ENCODE peak calls at places on chromosomes 16 and 17, in ten cellular contexts. X is small intestine; J is SK-N-SH; E is kidney glomerular epithelial cell; A is EL; U is right lobe of liver; L is Panc1; D is activated CD4-positive, alpha-beta T cell treated with anti-CD3 and anti-CD28 coated beads, Interleukin-2, amount 10 ng/mL, durations not matched to agents 7 days and 5 days; B is HTR-8/SVneo; T is Daoy. N is an unnamed sample.

GRCh38 chr17:28492352-28493310 is 13.5 kb upstream of the FOXN1 start:
- DNase-seq in X (no peak), J (no peak), E (no peak), A (no peak), U (no peak), L (no peak), D (no peak), B (no peak), T (no peak), N (no peak)

GRCh38 chr16:54128629-54129230 is 157.9 kb downstream of the IRX3 start:
- DNase-seq in X (no peak), J (no peak), E (no peak), A (no peak), U (no peak), L (no peak), D (no peak), B (no peak), T (no peak), N (no peak)

GRCh38 chr16:31451681-31452351 is 7.5 kb upstream of the ARMC5 start:
- DNase-seq in X (peak), J (peak), E (peak), A (peak), U (no peak), L (no peak), D (no peak), B (peak), T (peak), N (no peak)

GRCh38 chr17:76237859-76238313 is 2.4 kb downstream of the RNF157 start:
- DNase-seq in X (peak), J (no peak), E (no peak), A (no peak), U (no peak), L (no peak), D (no peak), B (no peak), T (peak), N (no peak)

GRCh38 chr17:49575524-49576120 is at the start of gene NXPH3:
- DNase-seq in X (peak), J (peak), E (no peak), A (peak), U (peak), L (no peak), D (peak), B (peak), T (peak), N (no peak)

GRCh38 chr17:81685108-81685507 is 1.3 kb downstream of the HGS start:
- DNase-seq in X (no peak), J (peak), E (peak), A (peak), U (no peak), L (no peak), D (no peak), B (no peak), T (peak), N (no peak)

GRCh38 chr17:70804161-70804560 is 634.8 kb downstream of the KCNJ2 start:
- DNase-seq in X (no peak), J (no peak), E (no peak), A (peak), U (no peak), L (no peak), D (no peak), B (no peak), T (no peak), N (no peak)

GRCh38 chr16:55443434-55443833 is 35.6 kb upstream of the MMP2 start:
- DNase-seq in X (no peak), J (no peak), E (no peak), A (no peak), U (no peak), L (no peak), D (no peak), B (no peak), T (no peak), N (no peak)

GRCh38 chr17:54372071-54372720 is 528.5 kb upstream of the TOM1L1 start:
- DNase-seq in X (no peak), J (no peak), E (no peak), A (no peak), U (no peak), L (no peak), D (no peak), B (no peak), T (no peak), N (no peak)

GRCh38 chr17:35117984-35118383 is 1.7 kb downstream of the RAD51D start:
- DNase-seq in X (peak), J (no peak), E (peak), A (peak), U (no peak), L (no peak), D (peak), B (no peak), T (peak), N (no peak)

GRCh38 chr17:39861235-39861634 is 2.9 kb downstream of the IKZF3 start:
- DNase-seq in X (no peak), J (no peak), E (no peak), A (no peak), U (no peak), L (no peak), D (no peak), B (no peak), T (no peak), N (no peak)

GRCh38 chr16:73226675-73227074 is 178.7 kb upstream of the ZFHX3 start:
- DNase-seq in X (no peak), J (no peak), E (no peak), A (no peak), U (no peak), L (no peak), D (no peak), B (no peak), T (no peak), N (no peak)

GRCh38 chr16:11078812-11079459 is 134.6 kb downstream of the CLEC16A start:
- DNase-seq in X (peak), J (peak), E (peak), A (peak), U (no peak), L (no peak), D (no peak), B (no peak), T (peak), N (no peak)

GRCh38 chr16:53022374-53022773 is 30.3 kb downstream of the CHD9NB start:
- DNase-seq in X (peak), J (peak), E (peak), A (peak), U (no peak), L (peak), D (peak), B (peak), T (peak), N (peak)

GRCh38 chr16:14545346-14545884 is 84.6 kb downstream of the PARN start:
- DNase-seq in X (no peak), J (no peak), E (peak), A (peak), U (peak), L (no peak), D (no peak), B (no peak), T (no peak), N (no peak)

GRCh38 chr17:59830007-59830630 is 62.6 kb downstream of the TUBD1 start:
- DNase-seq in X (no peak), J (no peak), E (peak), A (peak), U (no peak), L (no peak), D (no peak), B (no peak), T (peak), N (no peak)

GRCh38 chr17:28773736-28774135 is 29.9 kb downstream of the TRAF4 start:
- DNase-seq in X (no peak), J (no peak), E (no peak), A (no peak), U (no peak), L (no peak), D (no peak), B (no peak), T (no peak), N (no peak)

GRCh38 chr17:80774146-80774545 is 217.5 kb upstream of the CHMP6 start:
- DNase-seq in X (no peak), J (no peak), E (no peak), A (no peak), U (no peak), L (no peak), D (no peak), B (no peak), T (no peak), N (no peak)

GRCh38 chr17:66949501-66949900 is 15.0 kb upstream of the CACNG4 start:
- DNase-seq in X (no peak), J (no peak), E (no peak), A (peak), U (no peak), L (no peak), D (no peak), B (no peak), T (peak), N (no peak)

GRCh38 chr17:43125967-43126910 is 1.1 kb upstream of the BRCA1 start:
- DNase-seq in X (peak), J (peak), E (no peak), A (peak), U (no peak), L (no peak), D (no peak), B (no peak), T (no peak), N (no peak)

GRCh38 chr17:44219636-44220210 is at the start of gene UBTF:
- DNase-seq in X (peak), J (peak), E (peak), A (peak), U (peak), L (no peak), D (peak), B (peak), T (peak), N (no peak)

GRCh38 chr17:78241277-78242023 is 10.0 kb downstream of the TMEM235 start:
- DNase-seq in X (peak), J (peak), E (peak), A (peak), U (no peak), L (no peak), D (no peak), B (peak), T (peak), N (peak)

GRCh38 chr16:50265260-50265659 is 1.1 kb upstream of the ADCY7 start:
- DNase-seq in X (peak), J (peak), E (peak), A (no peak), U (peak), L (no peak), D (peak), B (no peak), T (no peak), N (no peak)

GRCh38 chr17:45705123-45706009 is 78.8 kb upstream of the CRHR1 start:
- DNase-seq in X (no peak), J (no peak), E (peak), A (peak), U (no peak), L (peak), D (no peak), B (peak), T (peak), N (no peak)

GRCh38 chr17:47949951-47950350 is 7.7 kb downstream of the PRR15L start:
- DNase-seq in X (peak), J (no peak), E (no peak), A (no peak), U (peak), L (no peak), D (no peak), B (no peak), T (no peak), N (no peak)

GRCh38 chr16:74743668-74744299 is 30.8 kb downstream of the FA2H start:
- DNase-seq in X (peak), J (no peak), E (peak), A (peak), U (peak), L (peak), D (no peak), B (peak), T (peak), N (no peak)

GRCh38 chr16:27436921-27437650 is 35.1 kb downstream of the IL21R start:
- DNase-seq in X (no peak), J (peak), E (no peak), A (no peak), U (no peak), L (no peak), D (no peak), B (no peak), T (no peak), N (no peak)

GRCh38 chr16:10921536-10922327 is 20.5 kb downstream of the DEXI start:
- DNase-seq in X (no peak), J (no peak), E (no peak), A (peak), U (no peak), L (no peak), D (no peak), B (no peak), T (no peak), N (no peak)

GRCh38 chr16:83652898-83653297 is 154.9 kb upstream of the HSBP1 start:
- DNase-seq in X (no peak), J (no peak), E (no peak), A (peak), U (no peak), L (no peak), D (no peak), B (no peak), T (no peak), N (no peak)

GRCh38 chr17:64200080-64201042 is 62.7 kb downstream of the TEX2 start:
- DNase-seq in X (peak), J (no peak), E (no peak), A (peak), U (no peak), L (no peak), D (no peak), B (no peak), T (no peak), N (no peak)

GRCh38 chr16:84471316-84471715 is 33.1 kb downstream of the MEAK7 start:
- DNase-seq in X (no peak), J (no peak), E (no peak), A (no peak), U (no peak), L (no peak), D (no peak), B (no peak), T (no peak), N (no peak)

GRCh38 chr16:12876778-12877177 is 24.6 kb upstream of the SHISA9 start:
- DNase-seq in X (no peak), J (no peak), E (no peak), A (no peak), U (no peak), L (no peak), D (no peak), B (no peak), T (no peak), N (no peak)

GRCh38 chr16:85173077-85173980 is 61.1 kb upstream of the CIBAR2 start:
- DNase-seq in X (no peak), J (peak), E (peak), A (peak), U (peak), L (peak), D (no peak), B (peak), T (peak), N (no peak)

GRCh38 chr17:33469911-33470310 is 176.8 kb upstream of the ASIC2 start:
- DNase-seq in X (peak), J (no peak), E (peak), A (peak), U (no peak), L (no peak), D (no peak), B (peak), T (peak), N (no peak)

GRCh38 chr16:4613636-4614570 is 785 bp downstream of the UBALD1 start:
- DNase-seq in X (no peak), J (peak), E (peak), A (peak), U (no peak), L (no peak), D (peak), B (peak), T (peak), N (no peak)

GRCh38 chr17:43818966-43819365 is 14.0 kb downstream of the MPP3 start:
- DNase-seq in X (no peak), J (no peak), E (no peak), A (no peak), U (no peak), L (no peak), D (no peak), B (no peak), T (no peak), N (no peak)